ENCODE peak calls at places on chromosomes 6 and 20, in seven cellular contexts. One of them, this sample, is unnamed.

GRCh38 chr6:151451417-151451949 is 443 bp downstream of the RMND1 start:
- DNase-seq in PC-9: no peak
- DNase-seq in GDM1: no peak
- DNase-seq in stimulated activated CD4-positive, alpha-beta T cell treated with anti-CD3 and anti-CD28 coated beads, Interleukin-2, amount 100 ng/mL, for 48 hours: no peak
- DNase-seq in cardiac fibroblast: no peak
- DNase-seq in NCI-H345: no peak
- DNase-seq in occipital lobe: no peak
- DNase-seq in this sample: no peak

GRCh38 chr20:38170219-38170902 is 5.3 kb upstream of the TGM2 start:
- DNase-seq in PC-9: no peak
- DNase-seq in GDM1: no peak
- DNase-seq in stimulated activated CD4-positive, alpha-beta T cell treated with anti-CD3 and anti-CD28 coated beads, Interleukin-2, amount 100 ng/mL, for 48 hours: no peak
- DNase-seq in cardiac fibroblast: peak
- DNase-seq in NCI-H345: no peak
- DNase-seq in occipital lobe: no peak
- DNase-seq in this sample: no peak

GRCh38 chr6:139687055-139687454 is 312.6 kb upstream of the CITED2 start:
- DNase-seq in PC-9: no peak
- DNase-seq in GDM1: no peak
- DNase-seq in stimulated activated CD4-positive, alpha-beta T cell treated with anti-CD3 and anti-CD28 coated beads, Interleukin-2, amount 100 ng/mL, for 48 hours: no peak
- DNase-seq in cardiac fibroblast: no peak
- DNase-seq in NCI-H345: no peak
- DNase-seq in occipital lobe: no peak
- DNase-seq in this sample: no peak

GRCh38 chr6:20672038-20672437 is 137.8 kb downstream of the CDKAL1 start:
- DNase-seq in PC-9: no peak
- DNase-seq in GDM1: no peak
- DNase-seq in stimulated activated CD4-positive, alpha-beta T cell treated with anti-CD3 and anti-CD28 coated beads, Interleukin-2, amount 100 ng/mL, for 48 hours: no peak
- DNase-seq in cardiac fibroblast: no peak
- DNase-seq in NCI-H345: no peak
- DNase-seq in occipital lobe: no peak
- DNase-seq in this sample: no peak

GRCh38 chr6:8579372-8579771 is 144.0 kb upstream of the SLC35B3 start:
- DNase-seq in PC-9: no peak
- DNase-seq in GDM1: no peak
- DNase-seq in stimulated activated CD4-positive, alpha-beta T cell treated with anti-CD3 and anti-CD28 coated beads, Interleukin-2, amount 100 ng/mL, for 48 hours: no peak
- DNase-seq in cardiac fibroblast: no peak
- DNase-seq in NCI-H345: no peak
- DNase-seq in occipital lobe: no peak
- DNase-seq in this sample: no peak

GRCh38 chr6:18741741-18742140 is 354.6 kb downstream of the RNF144B start:
- DNase-seq in PC-9: no peak
- DNase-seq in GDM1: no peak
- DNase-seq in stimulated activated CD4-positive, alpha-beta T cell treated with anti-CD3 and anti-CD28 coated beads, Interleukin-2, amount 100 ng/mL, for 48 hours: no peak
- DNase-seq in cardiac fibroblast: no peak
- DNase-seq in NCI-H345: no peak
- DNase-seq in occipital lobe: no peak
- DNase-seq in this sample: no peak

GRCh38 chr6:134873500-134874388 is 76.2 kb downstream of the ALDH8A1 start:
- DNase-seq in PC-9: no peak
- DNase-seq in GDM1: no peak
- DNase-seq in stimulated activated CD4-positive, alpha-beta T cell treated with anti-CD3 and anti-CD28 coated beads, Interleukin-2, amount 100 ng/mL, for 48 hours: no peak
- DNase-seq in cardiac fibroblast: no peak
- DNase-seq in NCI-H345: no peak
- DNase-seq in occipital lobe: no peak
- DNase-seq in this sample: no peak

GRCh38 chr6:85015396-85015990 is 251.1 kb upstream of the TBX18 start:
- DNase-seq in PC-9: peak
- DNase-seq in GDM1: no peak
- DNase-seq in stimulated activated CD4-positive, alpha-beta T cell treated with anti-CD3 and anti-CD28 coated beads, Interleukin-2, amount 100 ng/mL, for 48 hours: peak
- DNase-seq in cardiac fibroblast: peak
- DNase-seq in NCI-H345: no peak
- DNase-seq in occipital lobe: no peak
- DNase-seq in this sample: no peak

GRCh38 chr20:41242807-41243206 is 74.7 kb downstream of the ZHX3 start:
- DNase-seq in PC-9: no peak
- DNase-seq in GDM1: no peak
- DNase-seq in stimulated activated CD4-positive, alpha-beta T cell treated with anti-CD3 and anti-CD28 coated beads, Interleukin-2, amount 100 ng/mL, for 48 hours: no peak
- DNase-seq in cardiac fibroblast: no peak
- DNase-seq in NCI-H345: no peak
- DNase-seq in occipital lobe: no peak
- DNase-seq in this sample: no peak

GRCh38 chr6:1686117-1687098 is 76.7 kb downstream of the FOXC1 start:
- DNase-seq in PC-9: peak
- DNase-seq in GDM1: no peak
- DNase-seq in stimulated activated CD4-positive, alpha-beta T cell treated with anti-CD3 and anti-CD28 coated beads, Interleukin-2, amount 100 ng/mL, for 48 hours: no peak
- DNase-seq in cardiac fibroblast: peak
- DNase-seq in NCI-H345: peak
- DNase-seq in occipital lobe: no peak
- DNase-seq in this sample: peak

GRCh38 chr20:59824711-59825562 is 108.5 kb downstream of the SYCP2 start:
- DNase-seq in PC-9: no peak
- DNase-seq in GDM1: no peak
- DNase-seq in stimulated activated CD4-positive, alpha-beta T cell treated with anti-CD3 and anti-CD28 coated beads, Interleukin-2, amount 100 ng/mL, for 48 hours: no peak
- DNase-seq in cardiac fibroblast: no peak
- DNase-seq in NCI-H345: no peak
- DNase-seq in occipital lobe: no peak
- DNase-seq in this sample: no peak

GRCh38 chr6:136989591-136990578 is 54.9 kb downstream of the IL20RA start:
- DNase-seq in PC-9: peak
- DNase-seq in GDM1: no peak
- DNase-seq in stimulated activated CD4-positive, alpha-beta T cell treated with anti-CD3 and anti-CD28 coated beads, Interleukin-2, amount 100 ng/mL, for 48 hours: no peak
- DNase-seq in cardiac fibroblast: peak
- DNase-seq in NCI-H345: peak
- DNase-seq in occipital lobe: peak
- DNase-seq in this sample: no peak

GRCh38 chr20:48444249-48444648 is 383.6 kb downstream of the PREX1 start:
- DNase-seq in PC-9: no peak
- DNase-seq in GDM1: no peak
- DNase-seq in stimulated activated CD4-positive, alpha-beta T cell treated with anti-CD3 and anti-CD28 coated beads, Interleukin-2, amount 100 ng/mL, for 48 hours: no peak
- DNase-seq in cardiac fibroblast: no peak
- DNase-seq in NCI-H345: no peak
- DNase-seq in occipital lobe: no peak
- DNase-seq in this sample: no peak

GRCh38 chr20:37161830-37162549 is 17.1 kb upstream of the RPN2 start:
- DNase-seq in PC-9: no peak
- DNase-seq in GDM1: no peak
- DNase-seq in stimulated activated CD4-positive, alpha-beta T cell treated with anti-CD3 and anti-CD28 coated beads, Interleukin-2, amount 100 ng/mL, for 48 hours: no peak
- DNase-seq in cardiac fibroblast: no peak
- DNase-seq in NCI-H345: no peak
- DNase-seq in occipital lobe: no peak
- DNase-seq in this sample: peak

GRCh38 chr20:32316667-32317066 is 39.2 kb downstream of the KIF3B start:
- DNase-seq in PC-9: no peak
- DNase-seq in GDM1: no peak
- DNase-seq in stimulated activated CD4-positive, alpha-beta T cell treated with anti-CD3 and anti-CD28 coated beads, Interleukin-2, amount 100 ng/mL, for 48 hours: no peak
- DNase-seq in cardiac fibroblast: no peak
- DNase-seq in NCI-H345: no peak
- DNase-seq in occipital lobe: no peak
- DNase-seq in this sample: no peak